ENCODE peak calls at places on chromosomes 11 and 22, in five cellular contexts. Q, C, W, D and M are unnamed samples.

GRCh38 chr11:101523193-101523592 is 60.6 kb downstream of the TRPC6 start:
- DNase-seq in C (no peak), Q (no peak), W (no peak), D (no peak), M (no peak)

GRCh38 chr11:6472934-6473333 is 807 bp downstream of the TRIM3 start:
- DNase-seq in D (no peak), C (no peak), Q (no peak), W (peak), M (no peak)

GRCh38 chr22:39481054-39481453 is 21.0 kb upstream of the MIEF1 start:
- DNase-seq in W (no peak), Q (no peak), D (no peak), C (no peak), M (peak)

GRCh38 chr11:110376711-110377324 is 52.9 kb upstream of the FDX1 start:
- DNase-seq in W (peak), C (peak), Q (peak), D (peak), M (peak)

GRCh38 chr22:50518628-50519027 is 6.8 kb downstream of the SCO2 start:
- DNase-seq in C (no peak), Q (no peak), D (no peak), W (no peak), M (no peak)

GRCh38 chr11:26087095-26087935 is 244.6 kb upstream of the ANO3 start:
- DNase-seq in C (no peak), W (no peak), Q (no peak), D (no peak), M (no peak)

GRCh38 chr11:9017773-9018172 is 14.0 kb upstream of the NRIP3 start:
- DNase-seq in W (no peak), C (no peak), D (no peak), Q (peak), M (no peak)

GRCh38 chr11:66002648-66003225 is 434 bp downstream of the BANF1 start:
- DNase-seq in W (peak), Q (no peak), C (no peak), D (no peak), M (no peak)

GRCh38 chr11:76512851-76513653 is 68.2 kb downstream of the EMSY start:
- DNase-seq in D (no peak), W (no peak), C (no peak), Q (no peak), M (no peak)

GRCh38 chr11:126025822-126026221 is 36.8 kb downstream of the CDON start:
- DNase-seq in C (no peak), W (no peak), D (no peak), Q (no peak), M (no peak)

GRCh38 chr11:86606849-86607481 is 65.5 kb downstream of the ME3 start:
- DNase-seq in D (no peak), W (no peak), Q (no peak), C (no peak), M (no peak)